ENCODE peak calls at places on chromosomes 1 and 21, in seven cellular contexts. Y is GM23338, G is HFF-Myc, H is left lung, B is WTC11, D is IMR-90, I is neural crest cell. K is an unnamed sample.
A peak's percentile ranks its signal among the peaks of the same experiment; 100 is the strongest.

GRCh38 chr1:27306892-27307850 is 14.8 kb upstream of the TMEM222 start:
- DNase-seq in D (no peak), G (no peak), I (no peak), B (peak; percentile 67), H (no peak), Y (peak; percentile 82), K (no peak)

GRCh38 chr1:20322825-20323612 is 32.3 kb downstream of the VWA5B1 start:
- DNase-seq in I (no peak), G (no peak), D (peak; percentile 82), H (no peak), Y (no peak), B (no peak), K (no peak)

GRCh38 chr1:156291226-156292061 is 4.0 kb downstream of the GLMP start:
- DNase-seq in B (peak; percentile 94), I (peak; percentile 76), H (peak; percentile 96), D (peak; percentile 72), G (no peak), Y (peak; percentile 95), K (peak; percentile 75)

GRCh38 chr1:159790237-159790917 is 9.6 kb downstream of the DUSP23 start:
- DNase-seq in B (peak; percentile 24), D (peak; percentile 10), I (no peak), H (no peak), G (no peak), Y (peak; percentile 81), K (no peak)

GRCh38 chr1:40755052-40755451 is 28.5 kb upstream of the KCNQ4 start:
- DNase-seq in I (no peak), D (no peak), B (no peak), H (no peak), G (no peak), Y (no peak), K (no peak)

GRCh38 chr1:155909894-155910293 is 1.3 kb downstream of the RIT1 start:
- DNase-seq in H (no peak), Y (no peak), G (no peak), I (no peak), D (peak; percentile 65), B (no peak), K (no peak)

GRCh38 chr1:11731719-11732283 is 4.1 kb upstream of the AGTRAP start:
- DNase-seq in H (no peak), D (peak; percentile 70), G (no peak), Y (peak; percentile 85), B (peak; percentile 67), I (peak; percentile 21), K (no peak)

GRCh38 chr1:29811727-29812396 is 575.5 kb downstream of the PTPRU start:
- DNase-seq in Y (no peak), G (no peak), B (no peak), H (no peak), D (no peak), I (no peak), K (no peak)

GRCh38 chr21:44079846-44080245 is 27.4 kb upstream of the PWP2 start:
- DNase-seq in Y (no peak), B (no peak), H (no peak), D (no peak), G (no peak), I (no peak), K (no peak)

GRCh38 chr21:42162831-42163510 is 56.0 kb upstream of the ABCG1 start:
- DNase-seq in Y (no peak), B (no peak), I (no peak), D (no peak), G (peak; percentile 11), H (no peak), K (no peak)

GRCh38 chr21:17786219-17787181 is 32.7 kb downstream of the C21orf91 start:
- DNase-seq in I (no peak), B (no peak), G (no peak), D (no peak), Y (no peak), H (no peak), K (no peak)

GRCh38 chr1:17598251-17598650 is 58.8 kb downstream of the ARHGEF10L start:
- DNase-seq in H (no peak), G (no peak), Y (no peak), I (no peak), D (no peak), B (no peak), K (no peak)

GRCh38 chr1:31795801-31796621 is 19.8 kb downstream of the SPOCD1 start:
- DNase-seq in D (peak; percentile 87), G (peak; percentile 47), B (no peak), Y (no peak), H (peak; percentile 42), I (no peak), K (peak; percentile 22)

GRCh38 chr21:32463367-32463766 is 50.9 kb downstream of the EVA1C start:
- DNase-seq in G (peak; percentile 59), D (peak; percentile 29), H (no peak), Y (no peak), I (no peak), B (no peak), K (no peak)

GRCh38 chr1:23485002-23485332 is 988 bp upstream of the ASAP3 start:
- DNase-seq in G (no peak), D (no peak), I (no peak), H (no peak), Y (no peak), B (no peak), K (no peak)

GRCh38 chr1:40036574-40036973 is 4.0 kb upstream of the CAP1 start:
- DNase-seq in B (no peak), I (no peak), Y (no peak), H (no peak), D (peak; percentile 87), G (peak; percentile 27), K (peak; percentile 29)

GRCh38 chr1:29416825-29417557 is 180.7 kb downstream of the PTPRU start:
- DNase-seq in H (no peak), D (no peak), B (no peak), G (no peak), I (no peak), Y (no peak), K (no peak)

GRCh38 chr1:35280006-35280405 is 11.5 kb downstream of the ZMYM4 start:
- DNase-seq in I (no peak), Y (no peak), G (no peak), D (no peak), H (no peak), B (no peak), K (no peak)

GRCh38 chr1:104991702-104992101 is 1242.0 kb downstream of the AMY1C start:
- DNase-seq in I (no peak), Y (no peak), H (no peak), G (no peak), D (no peak), B (no peak), K (no peak)

GRCh38 chr1:5586629-5587028 is 405.6 kb downstream of the NPHP4 start:
- DNase-seq in D (no peak), H (no peak), B (no peak), G (no peak), Y (no peak), I (no peak), K (no peak)

DNA sequence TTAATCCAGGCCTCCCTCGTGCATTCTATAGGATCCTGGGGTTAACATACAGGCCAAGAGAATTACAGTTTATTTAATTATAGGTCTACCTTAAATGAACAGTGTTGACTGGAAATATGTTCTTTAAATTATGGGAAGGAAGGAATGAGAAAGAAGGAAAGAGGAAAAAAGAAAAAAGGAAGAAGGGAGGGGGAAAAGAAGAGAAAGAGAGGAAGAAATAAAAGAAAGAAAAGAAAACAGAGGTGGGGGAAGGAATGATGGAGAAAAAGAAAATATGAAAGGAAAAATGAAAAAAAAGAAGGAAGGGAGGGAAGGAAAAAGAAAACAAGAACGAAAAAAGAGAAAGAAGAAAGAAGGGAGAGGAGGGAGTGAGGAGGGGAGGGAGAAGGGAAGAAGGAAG is 38.5 kb downstream of the WNT9A start:
- DNase-seq in Y (no peak), D (no peak), B (no peak), I (no peak), H (no peak), G (no peak), K (no peak)
- TF ChIP-seq CTCF in Y (no peak), D (no peak), B (no peak), I (no peak), H (no peak), G (no peak), K (no peak)

DNA sequence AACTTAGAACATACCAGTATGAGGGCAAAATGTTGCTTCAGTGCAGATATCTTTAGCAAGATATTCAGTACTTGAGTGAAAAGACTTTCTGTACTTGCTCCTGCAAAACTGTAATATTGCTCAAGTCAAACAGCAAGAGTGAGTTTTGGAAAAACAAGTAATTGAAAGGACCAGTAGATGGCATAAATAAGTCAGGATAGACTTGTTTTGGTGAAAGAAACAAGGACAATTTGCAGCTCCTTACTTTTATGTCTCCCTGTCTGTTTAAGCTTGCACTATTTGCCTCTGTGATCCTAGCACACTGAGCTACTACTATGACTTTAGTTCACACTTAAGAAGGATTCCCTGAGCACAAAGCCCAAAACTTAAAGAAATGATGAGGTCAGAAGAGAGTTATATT is 39.1 kb downstream of the IFI44 start:
- DNase-seq in Y (peak; percentile 20), D (peak; percentile 57), H (no peak), G (no peak), B (no peak), I (no peak), K (no peak)
- TF ChIP-seq CTCF in Y (peak; percentile 46), D (peak; percentile 49), H (no peak), G (no peak), B (no peak), I (no peak), K (no peak)

DNA sequence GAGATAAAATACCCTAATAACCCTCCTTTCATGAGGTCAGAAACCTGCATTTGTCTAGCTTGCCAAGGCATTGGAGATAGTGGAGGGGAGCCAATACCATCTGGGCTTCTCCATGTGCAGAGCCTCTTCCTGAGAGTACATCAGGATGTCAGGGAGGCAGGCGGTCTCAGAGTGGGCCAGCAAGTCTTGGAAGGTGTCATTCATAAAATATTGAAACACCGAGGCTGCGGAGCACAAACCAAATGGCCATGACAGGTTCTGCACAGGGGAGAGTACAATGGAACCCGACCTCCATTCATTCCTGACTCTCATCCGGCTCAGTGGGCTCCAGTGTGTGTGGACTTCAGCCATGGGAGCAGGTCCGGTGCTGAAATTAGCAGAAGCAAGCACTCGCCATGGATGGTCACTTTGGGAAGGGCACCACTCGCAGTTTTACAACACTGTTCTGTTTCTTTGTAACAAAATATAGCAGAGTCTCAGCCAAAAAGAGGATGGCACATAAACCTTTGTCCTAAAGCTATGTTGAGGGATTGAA is 446.6 kb downstream of the SIPA1L2 start:
- DNase-seq in G (no peak), Y (no peak), I (no peak), D (no peak), B (no peak), H (no peak), K (no peak)
- TF ChIP-seq CTCF in G (no peak), Y (no peak), I (no peak), D (no peak), B (no peak), H (no peak), K (no peak)

DNA sequence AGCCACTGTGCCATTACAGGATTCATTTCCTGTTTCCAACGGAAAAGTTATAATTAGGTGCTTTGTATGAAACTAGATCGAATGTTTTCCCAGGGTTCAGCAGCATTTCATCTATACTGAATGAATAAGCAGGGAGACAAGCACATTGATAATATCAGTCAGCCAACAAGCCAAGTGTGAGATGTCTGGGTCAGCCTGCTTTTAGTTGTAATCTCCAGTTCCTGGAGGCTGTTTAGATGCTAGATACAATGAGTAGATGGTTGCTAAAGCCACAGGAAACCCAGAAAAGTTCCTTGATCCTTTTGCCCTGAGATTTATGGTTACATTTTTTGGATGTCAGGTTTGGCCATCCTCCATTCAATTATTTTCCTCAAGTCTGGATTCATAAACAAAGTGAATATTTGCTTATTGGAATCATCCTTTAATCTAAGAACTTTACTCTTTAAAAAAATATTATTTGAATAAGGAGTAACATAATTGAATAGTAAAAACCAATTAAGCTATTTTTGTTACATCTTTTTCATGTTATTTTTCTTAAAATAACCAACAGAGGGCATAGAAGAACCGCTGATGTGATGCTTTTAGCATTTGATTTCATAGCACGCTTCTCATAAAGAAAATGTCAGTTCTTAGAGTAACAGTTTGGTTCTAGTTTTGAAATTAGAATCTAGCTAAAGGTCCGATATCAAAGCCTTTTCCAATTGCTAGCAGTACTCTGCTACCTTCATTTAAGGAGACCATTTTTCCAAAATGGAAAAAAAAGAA is 76.6 kb downstream of the HSPA13 start:
- DNase-seq in G (no peak), I (no peak), Y (no peak), B (no peak), H (no peak), D (peak; percentile 3), K (no peak)
- TF ChIP-seq CTCF in G (no peak), I (no peak), Y (no peak), B (no peak), H (no peak), D (peak; percentile 23), K (no peak)

K was measured in omental fat pad.